ENCODE peak calls at places on chromosomes 2 and 18, in ten cellular contexts. N is stomach; G is CD4-positive, alpha-beta memory T cell; O is HCT116; M is aorta; Y is Panc1; F is cardiac muscle cell; Z is CD8-positive, alpha-beta memory T cell; I is body of pancreas; U is colonic mucosa. A is an unnamed sample.

GRCh38 chr2:173355132-173355865 is 627 bp downstream of the CDCA7 start:
- DNase-seq in N (peak; percentile 31), G (no peak), O (peak; percentile 28), M (peak; percentile 55), Y (no peak), F (peak; percentile 88), Z (no peak), I (peak; percentile 40), U (peak; percentile 63), A (peak; percentile 82)

GRCh38 chr2:13230221-13230620 is 513.5 kb downstream of the TRIB2 start:
- DNase-seq in N (no peak), G (no peak), O (no peak), M (no peak), Y (no peak), F (no peak), Z (no peak), I (no peak), U (no peak), A (no peak)

GRCh38 chr2:212005077-212005671 is 533.4 kb downstream of the ERBB4 start:
- DNase-seq in N (peak; percentile 26), G (no peak), O (peak; percentile 57), M (peak; percentile 33), Y (peak; percentile 8), F (peak; percentile 72), Z (no peak), I (no peak), U (peak; percentile 20), A (peak; percentile 27)

GRCh38 chr2:158253170-158253569 is 151.5 kb downstream of the UPP2 start:
- DNase-seq in N (no peak), G (no peak), O (no peak), M (no peak), Y (no peak), F (no peak), Z (no peak), I (no peak), U (no peak), A (no peak)

GRCh38 chr2:202377308-202377736 is 1.2 kb downstream of the BMPR2 start:
- DNase-seq in N (peak; percentile 45), G (no peak), O (no peak), M (peak; percentile 75), Y (no peak), F (peak; percentile 71), Z (peak; percentile 17), I (peak; percentile 50), U (peak; percentile 49), A (peak; percentile 47)

GRCh38 chr18:35387367-35387685 is 10.2 kb upstream of the ZNF396 start:
- DNase-seq in N (no peak), G (no peak), O (no peak), M (no peak), Y (no peak), F (no peak), Z (no peak), I (no peak), U (no peak), A (no peak)

GRCh38 chr2:72993147-72993546 is 75.8 kb downstream of the EMX1 start:
- DNase-seq in N (peak; percentile 26), G (peak; percentile 49), O (peak; percentile 22), M (peak; percentile 35), Y (peak; percentile 43), F (peak; percentile 66), Z (peak; percentile 49), I (peak; percentile 25), U (peak; percentile 54), A (peak; percentile 52)

GRCh38 chr2:37392428-37392827 is 48.0 kb downstream of the QPCT start:
- DNase-seq in N (no peak), G (no peak), O (no peak), M (no peak), Y (no peak), F (no peak), Z (no peak), I (no peak), U (no peak), A (no peak)

GRCh38 chr2:241935314-241935713 is 65.8 kb downstream of the RTP5 start:
- DNase-seq in N (no peak), G (no peak), O (peak; percentile 3), M (no peak), Y (no peak), F (no peak), Z (no peak), I (no peak), U (no peak), A (peak; percentile 73)

GRCh38 chr2:126828051-126828450 is 70.6 kb upstream of the TEX51 start:
- DNase-seq in N (no peak), G (no peak), O (no peak), M (no peak), Y (no peak), F (no peak), Z (no peak), I (no peak), U (no peak), A (peak; percentile 2)

GRCh38 chr18:55665506-55665905 is 77.5 kb upstream of the TCF4 start:
- DNase-seq in N (no peak), G (no peak), O (no peak), M (no peak), Y (no peak), F (no peak), Z (no peak), I (no peak), U (no peak), A (no peak)

GRCh38 chr2:223580951-223581350 is 21.2 kb downstream of the SCG2 start:
- DNase-seq in N (no peak), G (no peak), O (no peak), M (no peak), Y (no peak), F (peak; percentile 32), Z (no peak), I (no peak), U (no peak), A (no peak)

GRCh38 chr2:54556659-54557121 is 100.6 kb downstream of the SPTBN1 start:
- DNase-seq in N (no peak), G (no peak), O (no peak), M (no peak), Y (no peak), F (peak; percentile 61), Z (no peak), I (no peak), U (no peak), A (no peak)
- H3K4me1 ChIP-seq in N (peaks cover 65% of the 10 kb centered on the region), G (peaks cover 15% of the 10 kb centered on the region), O (peaks cover 26% of the 10 kb centered on the region), M (peaks cover 2% of the 10 kb centered on the region), Y (peaks cover 31% of the 10 kb centered on the region), F (peaks cover 43% of the 10 kb centered on the region), Z (peaks cover 22% of the 10 kb centered on the region), I (peaks cover 31% of the 10 kb centered on the region), U (peaks cover 11% of the 10 kb centered on the region), A (peaks cover 32% of the 10 kb centered on the region)

GRCh38 chr2:217740796-217741195 is 262.0 kb downstream of the TNS1 start:
- DNase-seq in N (no peak), G (no peak), O (no peak), M (no peak), Y (no peak), F (no peak), Z (no peak), I (no peak), U (peak; percentile 10), A (peak; percentile 21)

GRCh38 chr2:217741381-217741955 is 261.3 kb downstream of the TNS1 start:
- DNase-seq in N (no peak), G (no peak), O (no peak), M (no peak), Y (no peak), F (no peak), Z (no peak), I (no peak), U (peak; percentile 14), A (no peak)

GRCh38 chr2:217742837-217743236 is 260.0 kb downstream of the TNS1 start:
- DNase-seq in N (no peak), G (no peak), O (no peak), M (no peak), Y (no peak), F (no peak), Z (no peak), I (no peak), U (no peak), A (no peak)

GRCh38 chr2:217742276-217742675 is 260.5 kb downstream of the TNS1 start:
- DNase-seq in N (no peak), G (no peak), O (no peak), M (no peak), Y (no peak), F (no peak), Z (no peak), I (no peak), U (peak; percentile 11), A (no peak)

GRCh38 chr2:217740178-217740577 is 262.6 kb downstream of the TNS1 start:
- DNase-seq in N (no peak), G (no peak), O (no peak), M (no peak), Y (no peak), F (no peak), Z (no peak), I (no peak), U (peak; percentile 4), A (no peak)
- H3K27ac ChIP-seq in N (peak overlapping the region; percentile 58), G (no peak overlapping the region), O (no peak overlapping the region), M (peak overlapping the region; percentile 84), Y (no peak overlapping the region), F (no peak overlapping the region), Z (no peak overlapping the region), I (no peak overlapping the region), U (no peak overlapping the region), A (no peak overlapping the region)

DNA sequence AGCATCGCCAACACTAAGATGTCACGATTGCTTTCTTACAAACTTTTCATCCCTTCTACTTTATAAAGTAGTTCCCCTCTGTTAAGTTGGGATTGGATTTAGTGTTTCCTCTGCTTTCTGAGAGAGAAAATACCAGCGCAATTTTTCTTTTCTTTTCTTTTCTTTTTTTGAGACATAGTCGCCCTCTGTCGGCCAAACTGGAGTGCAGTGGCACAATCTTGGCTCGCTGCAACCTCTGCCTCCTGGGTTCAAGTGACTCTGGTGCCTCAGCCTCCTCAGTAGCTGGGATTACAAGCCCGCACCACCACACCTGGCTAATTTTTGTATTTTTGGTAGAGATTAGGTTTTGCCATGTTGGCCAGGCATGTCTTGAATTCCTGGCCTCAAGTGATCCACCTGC is 9.0 kb downstream of the RELCH start:
- DNase-seq in N (no peak), G (no peak), O (no peak), M (no peak), Y (no peak), F (no peak), Z (no peak), I (no peak), U (no peak), A (no peak)
- H3K9me3 ChIP-seq in N (no peaks in the 10 kb centered on the region), G (no peaks in the 10 kb centered on the region), O (no peaks in the 10 kb centered on the region), M (no peaks in the 10 kb centered on the region), Y (no peaks in the 10 kb centered on the region), F (no peaks in the 10 kb centered on the region), Z (no peaks in the 10 kb centered on the region), I (no peaks in the 10 kb centered on the region), U (no peaks in the 10 kb centered on the region), A (no peaks in the 10 kb centered on the region)

DNA sequence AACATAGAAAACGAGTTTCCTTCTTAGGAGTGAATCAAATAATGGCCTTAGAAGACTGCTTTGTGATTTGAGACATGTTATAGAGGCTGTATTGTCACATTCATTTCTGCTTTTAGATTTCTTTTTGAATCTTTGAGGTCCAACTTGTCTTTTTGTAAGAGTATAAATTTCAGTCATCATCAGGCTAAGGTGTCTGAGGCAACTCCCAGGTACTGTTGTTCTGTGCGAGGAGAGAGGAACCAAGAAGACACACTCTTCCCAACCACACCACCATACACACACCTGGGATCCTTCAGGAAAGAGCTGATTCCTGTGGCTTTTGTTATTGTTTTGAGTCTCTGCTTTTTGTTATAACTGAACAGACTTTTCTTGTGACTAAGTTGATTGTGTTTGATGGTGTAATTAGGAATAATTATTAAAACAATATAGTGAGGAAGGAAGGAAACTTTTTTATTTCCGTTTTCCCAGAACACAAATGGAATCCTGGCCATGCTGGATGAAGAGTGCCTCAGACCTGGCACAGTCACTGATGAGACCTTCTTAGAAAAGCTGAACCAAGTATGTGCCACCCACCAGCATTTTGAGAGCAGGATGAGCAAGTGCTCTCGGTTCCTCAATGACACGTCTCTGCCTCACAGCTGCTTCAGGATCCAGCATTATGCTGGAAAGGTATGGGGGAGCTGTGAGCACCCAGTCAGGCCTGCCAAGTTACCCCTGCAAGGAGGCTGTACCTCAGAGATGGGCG is 140.4 kb downstream of the MYO1B start:
- DNase-seq in N (no peak), G (no peak), O (no peak), M (no peak), Y (no peak), F (no peak), Z (no peak), I (no peak), U (no peak), A (peak; percentile 52)
- H3K4me1 ChIP-seq in N (no peaks in the 10 kb centered on the region), G (no peaks in the 10 kb centered on the region), O (peaks cover 25% of the 10 kb centered on the region), M (peaks cover 9% of the 10 kb centered on the region), Y (no peaks in the 10 kb centered on the region), F (no peaks in the 10 kb centered on the region), Z (no peaks in the 10 kb centered on the region), I (peaks cover 19% of the 10 kb centered on the region), U (no peaks in the 10 kb centered on the region), A (peaks cover 46% of the 10 kb centered on the region)

A was measured in SJSA1.